ENCODE peak calls at places on chromosomes 16 and 17, in six cellular contexts. P is stimulated activated CD4-positive, alpha-beta T cell treated with anti-CD3 and anti-CD28 coated beads, TNF-alpha, amount 100 ng/mL, for 48 hours; D is OCI-LY7; K is nucleus accumbens; W is neural crest cell; G is anterior cingulate cortex. L is an unnamed sample.

GRCh38 chr17:6924121-6924676 is 71.7 kb upstream of the ALOX12 start:
- DNase-seq in P (no peak), D (no peak), K (no peak), W (no peak), G (no peak), L (no peak)

GRCh38 chr16:60681014-60681413 is 1355.2 kb downstream of the CDH8 start:
- DNase-seq in P (no peak), D (no peak), K (no peak), W (no peak), G (no peak), L (no peak)

GRCh38 chr17:7354262-7354781 is 634 bp upstream of the TMEM95 start:
- DNase-seq in P (no peak), D (no peak), K (peak; percentile 55), W (peak; percentile 32), G (no peak), L (no peak)

GRCh38 chr16:66493490-66494401 is 56.2 kb downstream of the TK2 start:
- DNase-seq in P (no peak), D (no peak), K (no peak), W (no peak), G (no peak), L (no peak)

GRCh38 chr17:12514596-12514995 is 151.1 kb upstream of the MYOCD start:
- DNase-seq in P (no peak), D (no peak), K (no peak), W (no peak), G (no peak), L (no peak)

GRCh38 chr17:67035131-67036083 is 8.9 kb upstream of the CACNG1 start:
- DNase-seq in P (no peak), D (no peak), K (no peak), W (no peak), G (no peak), L (no peak)

GRCh38 chr17:15414502-15415348 is 52.7 kb downstream of the CDRT4 start:
- DNase-seq in P (no peak), D (no peak), K (peak; percentile 18), W (no peak), G (peak; percentile 52), L (no peak)

GRCh38 chr17:53950207-53950857 is 127.6 kb downstream of the KIF2B start:
- DNase-seq in P (no peak), D (peak; percentile 12), K (no peak), W (no peak), G (no peak), L (no peak)

GRCh38 chr17:56478836-56479447 is 114.6 kb upstream of the NOG start:
- DNase-seq in P (no peak), D (peak; percentile 21), K (no peak), W (no peak), G (no peak), L (peak; percentile 3)

GRCh38 chr16:4685292-4685691 is 8.1 kb upstream of the NUDT16L1 start:
- DNase-seq in P (no peak), D (no peak), K (no peak), W (no peak), G (peak; percentile 33), L (no peak)

GRCh38 chr16:89801800-89802199 is 14.6 kb downstream of the FANCA start:
- DNase-seq in P (no peak), D (no peak), K (no peak), W (no peak), G (no peak), L (no peak)

GRCh38 chr16:59236804-59237463 is 502.8 kb upstream of the GOT2 start:
- DNase-seq in P (no peak), D (no peak), K (no peak), W (no peak), G (no peak), L (no peak)

GRCh38 chr17:16908282-16908681 is 63.6 kb downstream of the TNFRSF13B start:
- DNase-seq in P (no peak), D (no peak), K (no peak), W (no peak), G (no peak), L (no peak)

GRCh38 chr17:42744283-42744805 is 496 bp downstream of the EZH1 start:
- DNase-seq in P (peak; percentile 44), D (peak; percentile 81), K (peak; percentile 64), W (no peak), G (peak; percentile 44), L (peak; percentile 56)

GRCh38 chr17:56785396-56785795 is 48.3 kb downstream of the C17orf67 start:
- DNase-seq in P (no peak), D (no peak), K (no peak), W (no peak), G (no peak), L (no peak)

GRCh38 chr16:5541356-5541755 is 443.8 kb upstream of the EEF2KMT start:
- DNase-seq in P (no peak), D (no peak), K (no peak), W (no peak), G (no peak), L (no peak)

GRCh38 chr17:14434506-14434905 is 133.6 kb downstream of the HS3ST3B1 start:
- DNase-seq in P (no peak), D (peak; percentile 75), K (no peak), W (no peak), G (no peak), L (no peak)

GRCh38 chr16:58098207-58099096 is 30.7 kb downstream of the CFAP20 start:
- DNase-seq in P (no peak), D (no peak), K (no peak), W (no peak), G (no peak), L (no peak)

L was measured in germinal center.